ENCODE peak calls at places on chromosomes 16 and 17, in six cellular contexts. One of them, this sample, is unnamed.

GRCh38 chr17:82881900-82882714 is 42.3 kb upstream of the ZNF750 start:
- DNase-seq in fibroblast of the aortic adventitia: peak
- DNase-seq in mesenteric fat pad: no peak
- DNase-seq in upper lobe of right lung: peak
- DNase-seq in anterior cingulate cortex: no peak
- DNase-seq in K562: no peak
- DNase-seq in this sample: no peak

GRCh38 chr17:31907342-31907975 is 6.0 kb upstream of the UTP6 start:
- DNase-seq in fibroblast of the aortic adventitia: peak
- DNase-seq in mesenteric fat pad: peak
- DNase-seq in upper lobe of right lung: peak
- DNase-seq in anterior cingulate cortex: no peak
- DNase-seq in K562: no peak
- DNase-seq in this sample: no peak

GRCh38 chr16:57194512-57194911 is 8.4 kb downstream of the RSPRY1 start:
- DNase-seq in fibroblast of the aortic adventitia: peak
- DNase-seq in mesenteric fat pad: no peak
- DNase-seq in upper lobe of right lung: no peak
- DNase-seq in anterior cingulate cortex: no peak
- DNase-seq in K562: no peak
- DNase-seq in this sample: no peak

GRCh38 chr17:29722411-29723198 is 99.9 kb upstream of the CORO6 start:
- DNase-seq in fibroblast of the aortic adventitia: peak
- DNase-seq in mesenteric fat pad: no peak
- DNase-seq in upper lobe of right lung: no peak
- DNase-seq in anterior cingulate cortex: no peak
- DNase-seq in K562: peak
- DNase-seq in this sample: no peak

GRCh38 chr17:41329279-41329925 is 13.9 kb upstream of the KRTAP17-1 start:
- DNase-seq in fibroblast of the aortic adventitia: peak
- DNase-seq in mesenteric fat pad: no peak
- DNase-seq in upper lobe of right lung: peak
- DNase-seq in anterior cingulate cortex: peak
- DNase-seq in K562: peak
- DNase-seq in this sample: no peak

GRCh38 chr16:76573281-76573680 is 296.1 kb downstream of the CNTNAP4 start:
- DNase-seq in fibroblast of the aortic adventitia: no peak
- DNase-seq in mesenteric fat pad: no peak
- DNase-seq in upper lobe of right lung: no peak
- DNase-seq in anterior cingulate cortex: no peak
- DNase-seq in K562: no peak
- DNase-seq in this sample: no peak

GRCh38 chr16:81864646-81865382 is 85.7 kb downstream of the PLCG2 start:
- DNase-seq in fibroblast of the aortic adventitia: no peak
- DNase-seq in mesenteric fat pad: no peak
- DNase-seq in upper lobe of right lung: no peak
- DNase-seq in anterior cingulate cortex: no peak
- DNase-seq in K562: no peak
- DNase-seq in this sample: no peak

GRCh38 chr17:77453613-77454559 is 313.1 kb downstream of the SEC14L1 start:
- DNase-seq in fibroblast of the aortic adventitia: no peak
- DNase-seq in mesenteric fat pad: no peak
- DNase-seq in upper lobe of right lung: no peak
- DNase-seq in anterior cingulate cortex: no peak
- DNase-seq in K562: peak
- DNase-seq in this sample: no peak

GRCh38 chr16:13312063-13312462 is 410.7 kb downstream of the SHISA9 start:
- DNase-seq in fibroblast of the aortic adventitia: no peak
- DNase-seq in mesenteric fat pad: no peak
- DNase-seq in upper lobe of right lung: no peak
- DNase-seq in anterior cingulate cortex: no peak
- DNase-seq in K562: no peak
- DNase-seq in this sample: no peak

GRCh38 chr16:85927938-85928337 is 29.0 kb downstream of the IRF8 start:
- DNase-seq in fibroblast of the aortic adventitia: no peak
- DNase-seq in mesenteric fat pad: no peak
- DNase-seq in upper lobe of right lung: no peak
- DNase-seq in anterior cingulate cortex: no peak
- DNase-seq in K562: no peak
- DNase-seq in this sample: no peak

GRCh38 chr17:79746955-79747507 is 16.3 kb downstream of the ENPP7 start:
- DNase-seq in fibroblast of the aortic adventitia: peak
- DNase-seq in mesenteric fat pad: no peak
- DNase-seq in upper lobe of right lung: no peak
- DNase-seq in anterior cingulate cortex: no peak
- DNase-seq in K562: no peak
- DNase-seq in this sample: no peak

GRCh38 chr17:45341389-45342158 is 24.8 kb upstream of the MAP3K14 start:
- DNase-seq in fibroblast of the aortic adventitia: peak
- DNase-seq in mesenteric fat pad: peak
- DNase-seq in upper lobe of right lung: peak
- DNase-seq in anterior cingulate cortex: no peak
- DNase-seq in K562: peak
- DNase-seq in this sample: peak